ENCODE peak calls at places on chromosomes 3 and 15, in nine cellular contexts. Y, B, N, R, D, G, V, K and J are unnamed samples.

GRCh38 chr3:144332866-144333265 is 361.2 kb downstream of the DIPK2A start:
- DNase-seq in K (no peak), Y (no peak), R (no peak), V (no peak), N (no peak), D (no peak), B (no peak), G (no peak), J (no peak)

GRCh38 chr3:44554626-44555592 is at the start of gene ZKSCAN7:
- DNase-seq in K (peak), R (peak), N (peak), D (peak), V (peak), B (peak), G (peak), Y (peak), J (peak)

GRCh38 chr3:65402597-65402996 is 636.1 kb downstream of the MAGI1 start:
- DNase-seq in D (no peak), R (no peak), B (no peak), K (no peak), Y (no peak), N (peak), V (peak), G (no peak), J (no peak)

GRCh38 chr3:195522254-195523023 is 20.7 kb downstream of the PPP1R2 start:
- DNase-seq in B (no peak), R (no peak), N (no peak), K (no peak), V (peak), D (peak), G (no peak), Y (peak), J (peak)

GRCh38 chr15:29870495-29871151 is 48.4 kb upstream of the TJP1 start:
- DNase-seq in N (no peak), R (no peak), Y (peak), V (peak), D (peak), G (no peak), B (no peak), K (no peak), J (no peak)

GRCh38 chr3:119322523-119323400 is 28.6 kb downstream of the ARHGAP31 start:
- DNase-seq in Y (peak), R (peak), N (peak), K (peak), B (peak), D (peak), V (peak), G (peak), J (peak)

GRCh38 chr15:31483053-31483923 is 156.7 kb downstream of the KLF13 start:
- DNase-seq in N (no peak), R (no peak), K (no peak), D (no peak), Y (no peak), G (no peak), V (no peak), B (peak), J (peak)

GRCh38 chr3:138468886-138469285 is 34.5 kb downstream of the ESYT3 start:
- DNase-seq in R (no peak), D (no peak), Y (no peak), K (no peak), N (peak), V (peak), G (no peak), B (no peak), J (no peak)

GRCh38 chr3:165196577-165197561 is 685 bp upstream of the SLITRK3 start:
- DNase-seq in V (no peak), R (no peak), B (no peak), G (peak), Y (peak), N (no peak), D (peak), K (no peak), J (peak)

GRCh38 chr15:29113336-29114276 is 156.0 kb downstream of the NSMCE3 start:
- DNase-seq in N (no peak), D (no peak), V (no peak), K (no peak), Y (no peak), B (peak), G (no peak), R (no peak), J (no peak)

GRCh38 chr15:95458736-95459135 is 871.8 kb upstream of the NR2F2 start:
- DNase-seq in N (no peak), K (no peak), Y (no peak), R (no peak), G (no peak), V (no peak), D (no peak), B (no peak), J (no peak)

GRCh38 chr3:59535791-59536221 is 486.0 kb upstream of the CFAP20DC start:
- DNase-seq in G (no peak), R (no peak), B (no peak), Y (no peak), N (no peak), K (no peak), V (peak), D (no peak), J (no peak)

GRCh38 chr15:55060831-55061230 is 135.9 kb downstream of the RSL24D1 start:
- DNase-seq in D (no peak), V (no peak), B (no peak), R (no peak), Y (no peak), N (no peak), G (no peak), K (no peak), J (no peak)

GRCh38 chr3:109874900-109875735 is 537.8 kb upstream of the DPPA4 start:
- DNase-seq in N (no peak), Y (no peak), K (no peak), R (no peak), B (no peak), G (no peak), V (no peak), D (no peak), J (no peak)

GRCh38 chr3:126446301-126446700 is 29.4 kb downstream of the ZXDC start:
- DNase-seq in K (no peak), V (no peak), R (no peak), Y (peak), D (no peak), G (peak), N (no peak), B (no peak), J (no peak)

GRCh38 chr3:12998648-12999047 is 74.6 kb downstream of the IQSEC1 start:
- DNase-seq in Y (no peak), N (no peak), B (no peak), K (no peak), D (no peak), R (no peak), G (peak), V (no peak), J (no peak)

GRCh38 chr3:165158011-165158410 is 38.2 kb downstream of the SLITRK3 start:
- DNase-seq in K (no peak), R (no peak), B (no peak), N (no peak), D (no peak), Y (no peak), V (no peak), G (no peak), J (no peak)

GRCh38 chr3:60246361-60246760 is 1004.9 kb downstream of the FHIT start:
- DNase-seq in R (no peak), V (no peak), Y (no peak), N (no peak), K (no peak), G (no peak), D (no peak), B (no peak), J (no peak)

GRCh38 chr15:62173215-62173614 is 8.1 kb upstream of the C2CD4B start:
- DNase-seq in V (no peak), K (no peak), B (no peak), N (no peak), G (no peak), R (no peak), Y (no peak), D (no peak), J (no peak)

GRCh38 chr15:68536331-68537095 is 42.3 kb upstream of the CORO2B start:
- DNase-seq in B (no peak), V (peak), G (no peak), N (no peak), K (no peak), D (no peak), Y (no peak), R (no peak), J (no peak)

GRCh38 chr3:50248387-50248786 is 12.4 kb downstream of the GNAI2 start:
- DNase-seq in D (no peak), V (no peak), K (no peak), N (no peak), G (peak), R (no peak), B (no peak), Y (no peak), J (no peak)

GRCh38 chr15:92611995-92612745 is 43.4 kb downstream of the FAM174B start:
- DNase-seq in R (no peak), B (peak), G (peak), K (peak), N (no peak), V (peak), D (no peak), Y (no peak), J (peak)

GRCh38 chr3:64244011-64244942 is 19.0 kb upstream of the PRICKLE2 start:
- DNase-seq in K (no peak), V (peak), Y (no peak), N (no peak), R (no peak), D (no peak), B (no peak), G (no peak), J (no peak)

GRCh38 chr3:8254489-8254888 is 247.1 kb upstream of the LMCD1 start:
- DNase-seq in Y (no peak), B (no peak), R (no peak), N (no peak), K (no peak), G (no peak), D (no peak), V (no peak), J (no peak)

GRCh38 chr3:17231537-17232261 is 346.9 kb downstream of the PLCL2 start:
- DNase-seq in D (no peak), R (no peak), B (no peak), N (no peak), G (no peak), V (no peak), Y (no peak), K (no peak), J (no peak)

GRCh38 chr15:93030430-93031102 is 58.4 kb downstream of the RGMA start:
- DNase-seq in G (peak), D (peak), N (peak), Y (peak), B (peak), K (peak), V (peak), R (no peak), J (peak)

GRCh38 chr3:21705769-21706168 is 45.2 kb downstream of the ZNF385D start:
- DNase-seq in D (no peak), B (no peak), V (peak), Y (no peak), G (no peak), N (peak), K (peak), R (no peak), J (no peak)

GRCh38 chr3:118863731-118864322 is 170.8 kb downstream of the IGSF11 start:
- DNase-seq in K (no peak), B (peak), N (no peak), D (no peak), R (no peak), G (no peak), Y (peak), V (peak), J (no peak)

GRCh38 chr3:186472466-186473008 is 71.6 kb downstream of the CRYGS start:
- DNase-seq in Y (no peak), V (peak), N (no peak), G (no peak), K (no peak), D (no peak), B (no peak), R (no peak), J (no peak)

GRCh38 chr15:85168642-85169173 is 187.1 kb downstream of the PDE8A start:
- DNase-seq in Y (peak), N (no peak), R (no peak), B (peak), G (peak), V (no peak), D (peak), K (peak), J (peak)

GRCh38 chr3:170037463-170038433 is at the start of gene GPR160:
- DNase-seq in V (peak), Y (peak), N (no peak), K (peak), G (peak), D (peak), B (peak), R (no peak), J (peak)

GRCh38 chr3:106628407-106628806 is 748.8 kb upstream of the CCDC54 start:
- DNase-seq in R (no peak), D (no peak), Y (no peak), B (no peak), G (no peak), V (peak), K (no peak), N (no peak), J (no peak)

GRCh38 chr15:37041042-37041441 is 59.3 kb downstream of the MEIS2 start:
- DNase-seq in D (no peak), N (no peak), B (no peak), K (no peak), V (no peak), R (no peak), G (no peak), Y (no peak), J (no peak)

GRCh38 chr3:108953700-108954099 is at the start of gene GUCA1C:
- DNase-seq in B (no peak), K (no peak), R (no peak), Y (no peak), V (no peak), N (no peak), G (no peak), D (no peak), J (no peak)

GRCh38 chr3:76470285-76470684 is 569.6 kb upstream of the ROBO2 start:
- DNase-seq in K (no peak), V (peak), B (no peak), N (no peak), Y (no peak), D (no peak), R (no peak), G (no peak), J (no peak)

GRCh38 chr3:66989860-66990696 is 8.0 kb upstream of the KBTBD8 start:
- DNase-seq in R (peak), B (peak), K (no peak), V (no peak), Y (no peak), N (no peak), G (no peak), D (no peak), J (peak)
- TF ChIP-seq CTCF in R (peak), B (no peak), K (no peak), V (peak), Y (peak), N (no peak), G (peak), D (peak), J (peak)

GRCh38 chr3:33194303-33194702 is 24.3 kb downstream of the SUSD5 start:
- DNase-seq in N (no peak), R (no peak), G (no peak), K (no peak), B (no peak), V (no peak), D (no peak), Y (no peak), J (no peak)
- TF ChIP-seq CTCF in N (no peak), R (no peak), G (no peak), K (no peak), B (no peak), V (no peak), D (no peak), Y (no peak), J (no peak)

DNA sequence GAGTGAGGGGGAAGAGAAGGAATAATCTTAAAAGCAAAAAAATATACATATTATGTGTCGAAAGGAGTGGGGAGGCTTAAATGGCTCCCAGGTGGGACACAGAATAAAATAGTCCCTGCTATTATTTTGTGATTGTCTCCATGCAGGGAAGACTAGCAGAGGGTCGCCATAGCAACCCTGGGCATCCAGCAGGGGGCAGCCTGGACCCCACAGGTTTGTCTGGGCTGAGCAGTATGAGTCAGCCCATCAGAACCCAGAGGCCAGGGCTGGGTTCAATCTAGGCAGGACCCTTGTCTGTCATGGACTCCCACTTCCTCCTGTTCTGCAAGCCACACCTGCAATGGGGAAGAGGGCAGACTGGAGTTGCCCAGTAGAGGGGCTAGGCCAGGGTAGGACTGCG is 17.6 kb upstream of the LINGO1 start:
- DNase-seq in R (no peak), D (peak), G (no peak), B (peak), N (no peak), V (no peak), Y (peak), K (no peak), J (no peak)
- TF ChIP-seq CTCF in R (no peak), D (peak), G (no peak), B (peak), N (no peak), V (no peak), Y (peak), K (no peak), J (peak)

GRCh38 chr15:25136119-25136518 is 181.3 kb downstream of the SNRPN start:
- DNase-seq in G (no peak), N (no peak), D (no peak), B (peak), K (no peak), V (peak), Y (peak), R (no peak), J (no peak)

GRCh38 chr15:25137013-25137412 is 182.2 kb downstream of the SNRPN start:
- DNase-seq in V (no peak), Y (no peak), K (no peak), N (no peak), G (no peak), B (no peak), D (no peak), R (no peak), J (no peak)

GRCh38 chr15:25133804-25134203 is 179.0 kb downstream of the SNRPN start:
- DNase-seq in K (no peak), N (no peak), G (no peak), V (no peak), Y (no peak), D (no peak), B (no peak), R (no peak), J (no peak)

DNA sequence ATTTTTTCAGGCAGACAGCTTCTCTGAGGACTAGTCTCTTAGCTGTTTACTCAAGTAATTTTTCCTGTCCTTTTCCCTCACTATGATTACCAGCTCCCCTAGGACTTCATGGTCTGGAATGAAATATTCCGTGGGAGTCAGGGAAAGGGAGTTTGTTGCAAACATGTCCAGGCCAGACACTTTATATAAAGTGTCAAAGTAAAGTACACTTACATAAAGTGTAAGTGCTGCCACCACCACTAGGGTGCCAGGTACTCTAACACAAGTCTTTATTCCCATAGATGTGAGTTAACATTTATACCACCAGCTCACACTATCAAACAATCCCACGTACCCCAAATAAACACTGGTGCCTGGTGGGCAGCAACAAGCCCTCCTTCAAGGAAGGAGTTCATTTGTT is 179.8 kb downstream of the SNRPN start:
- DNase-seq in Y (peak), R (no peak), D (no peak), K (no peak), G (no peak), V (peak), N (no peak), B (no peak), J (no peak)
- TF ChIP-seq CTCF in Y (peak), R (no peak), D (peak), K (no peak), G (no peak), V (no peak), N (no peak), B (no peak), J (no peak)

DNA sequence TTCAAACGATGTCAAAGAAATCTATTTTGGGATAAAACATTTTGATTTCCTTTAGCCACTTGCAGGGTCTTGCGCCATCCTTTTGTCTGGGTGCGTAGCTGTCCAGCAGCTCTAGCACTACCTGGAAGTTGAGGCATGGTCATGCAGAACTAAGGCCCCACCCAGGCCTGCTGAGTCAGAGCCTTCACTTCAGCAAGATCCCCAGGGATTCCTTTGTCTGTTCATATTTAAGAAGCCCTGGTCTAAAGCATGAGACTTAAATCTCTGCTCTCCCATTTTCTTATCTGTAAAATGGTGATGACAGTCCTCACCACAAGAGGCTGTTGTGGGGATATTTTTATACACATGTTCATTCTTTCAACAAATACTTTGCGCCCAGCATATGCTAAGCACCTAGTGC is 99.0 kb upstream of the CTDSPL start:
- DNase-seq in B (no peak), D (no peak), N (no peak), V (peak), K (no peak), G (no peak), R (no peak), Y (no peak), J (no peak)
- TF ChIP-seq CTCF in B (no peak), D (no peak), N (no peak), V (no peak), K (no peak), G (no peak), R (no peak), Y (no peak), J (no peak)

GRCh38 chr3:10707089-10707983 is 108.7 kb upstream of the SLC6A11 start:
- DNase-seq in N (no peak), K (no peak), D (peak), G (no peak), V (no peak), Y (peak), B (no peak), R (no peak), J (peak)

GRCh38 chr3:10707984-10708868 is 107.8 kb upstream of the SLC6A11 start:
- DNase-seq in G (no peak), D (no peak), N (no peak), R (no peak), K (no peak), B (no peak), Y (peak), V (no peak), J (no peak)

GRCh38 chr3:10703875-10704274 is 112.2 kb upstream of the SLC6A11 start:
- DNase-seq in B (peak), Y (peak), R (no peak), V (peak), D (no peak), G (no peak), N (no peak), K (no peak), J (no peak)

GRCh38 chr3:10709110-10709781 is 106.8 kb upstream of the SLC6A11 start:
- DNase-seq in K (no peak), R (no peak), B (no peak), D (no peak), Y (peak), N (no peak), G (no peak), V (no peak), J (no peak)

GRCh38 chr3:10706156-10707088 is 109.6 kb upstream of the SLC6A11 start:
- DNase-seq in R (no peak), N (no peak), Y (peak), V (no peak), D (no peak), B (peak), K (no peak), G (no peak), J (no peak)
- TF ChIP-seq CTCF in R (peak), N (no peak), Y (peak), V (no peak), D (no peak), B (no peak), K (no peak), G (no peak), J (peak)

GRCh38 chr3:32781211-32781968 is 36.4 kb upstream of the TRIM71 start:
- DNase-seq in Y (peak), R (peak), D (peak), B (peak), N (peak), V (peak), K (peak), G (peak), J (peak)
- TF ChIP-seq CTCF in Y (peak), R (peak), D (peak), B (peak), N (peak), V (peak), K (peak), G (peak), J (peak)